ENCODE peak calls at places on chromosomes 7 and 10, in seven cellular contexts. D, Q, U, E, B, I and O are unnamed samples.

GRCh38 chr10:29791773-29792172 is 157.0 kb upstream of the SVIL start:
- DNase-seq in B (no peak), I (no peak), Q (no peak), U (no peak), E (no peak), D (no peak), O (no peak)

GRCh38 chr7:28784166-28784870 is 173.8 kb downstream of the TRIL start:
- DNase-seq in U (no peak), B (no peak), Q (no peak), E (no peak), D (peak), I (no peak), O (no peak)

GRCh38 chr10:4012848-4013247 is 227.8 kb upstream of the KLF6 start:
- DNase-seq in U (no peak), Q (no peak), E (no peak), I (no peak), B (no peak), D (no peak), O (no peak)

GRCh38 chr10:32189400-32190084 is 133.3 kb upstream of the KIF5B start:
- DNase-seq in Q (no peak), I (no peak), B (no peak), D (no peak), E (no peak), U (no peak), O (no peak)

GRCh38 chr7:1331026-1331425 is 98.4 kb downstream of the UNCX start:
- DNase-seq in B (no peak), D (no peak), U (no peak), Q (peak), I (no peak), E (no peak), O (no peak)

GRCh38 chr10:73159038-73159648 is 8.7 kb downstream of the ECD start:
- DNase-seq in U (peak), D (peak), I (peak), B (no peak), E (peak), Q (no peak), O (peak)

GRCh38 chr7:139118803-139119485 is 9.4 kb upstream of the ZC3HAV1 start:
- DNase-seq in E (peak), U (no peak), B (no peak), D (no peak), I (no peak), Q (no peak), O (no peak)

GRCh38 chr10:125521721-125522680 is 161.0 kb downstream of the TEX36 start:
- DNase-seq in D (no peak), B (no peak), U (no peak), E (peak), Q (no peak), I (no peak), O (peak)

GRCh38 chr7:82056282-82056681 is 286.4 kb upstream of the HGF start:
- DNase-seq in Q (no peak), E (no peak), U (no peak), I (no peak), D (no peak), B (no peak), O (no peak)

GRCh38 chr7:150824379-150825177 is 24.0 kb downstream of the TMEM176A start:
- DNase-seq in I (no peak), Q (no peak), E (no peak), B (no peak), D (no peak), U (no peak), O (no peak)

GRCh38 chr7:50449881-50450690 is at the start of gene FIGNL1:
- DNase-seq in B (peak), D (peak), U (peak), Q (peak), I (peak), E (peak), O (peak)

GRCh38 chr10:97633921-97634320 is 621 bp upstream of the MORN4 start:
- DNase-seq in D (no peak), I (no peak), Q (no peak), B (no peak), E (no peak), U (no peak), O (no peak)

GRCh38 chr10:103739039-103739764 is 116.2 kb downstream of the SH3PXD2A start:
- DNase-seq in B (no peak), Q (no peak), D (no peak), U (peak), E (no peak), I (peak), O (no peak)

GRCh38 chr7:40000734-40001315 is 50.8 kb downstream of the CDK13 start:
- DNase-seq in D (no peak), E (no peak), U (no peak), B (no peak), I (no peak), Q (no peak), O (no peak)

GRCh38 chr7:5519515-5519928 is 95.9 kb upstream of the TNRC18 start:
- DNase-seq in E (no peak), U (no peak), Q (no peak), I (no peak), D (no peak), B (no peak), O (no peak)

GRCh38 chr7:158051372-158051760 is 536.3 kb downstream of the PTPRN2 start:
- DNase-seq in I (no peak), B (peak), Q (peak), D (no peak), E (no peak), U (no peak), O (no peak)

GRCh38 chr10:127973810-127974311 is 67.0 kb downstream of the PTPRE start:
- DNase-seq in B (no peak), D (no peak), Q (no peak), U (no peak), E (no peak), I (no peak), O (no peak)